ENCODE peak calls at places on chromosome 1, in nine cellular contexts. One of them, this sample, is unnamed.
A peak's percentile ranks its signal among the peaks of the same experiment; 100 is the strongest.

GRCh38 chr1:11886986-11887665 is 28.4 kb upstream of the NPPB start:
- DNase-seq in astrocyte of the spinal cord: no peak
- DNase-seq in suprapubic skin: no peak
- DNase-seq in PC-9: no peak
- DNase-seq in tibial nerve: no peak
- DNase-seq in fibroblast of lung: no peak
- DNase-seq in Caco-2: no peak
- DNase-seq in hepatocyte: no peak
- DNase-seq in left lung: no peak
- DNase-seq in this sample: no peak

GRCh38 chr1:61277129-61277801 is 194.9 kb downstream of the NFIA start:
- DNase-seq in fibroblast of lung: no peak
- DNase-seq in suprapubic skin: no peak
- DNase-seq in Caco-2: no peak
- DNase-seq in hepatocyte: no peak
- DNase-seq in PC-9: no peak
- DNase-seq in astrocyte of the spinal cord: no peak
- DNase-seq in left lung: no peak
- DNase-seq in tibial nerve: no peak
- DNase-seq in this sample: no peak

GRCh38 chr1:174713796-174714195 is 266.0 kb downstream of the GPR52 start:
- DNase-seq in Caco-2: no peak
- DNase-seq in suprapubic skin: no peak
- DNase-seq in PC-9: no peak
- DNase-seq in tibial nerve: no peak
- DNase-seq in fibroblast of lung: no peak
- DNase-seq in hepatocyte: no peak
- DNase-seq in astrocyte of the spinal cord: peak; percentile 25
- DNase-seq in left lung: no peak
- DNase-seq in this sample: no peak

GRCh38 chr1:21933397-21934248 is 3.5 kb downstream of the HSPG2 start:
- DNase-seq in hepatocyte: peak; percentile 68
- DNase-seq in left lung: peak; percentile 82
- DNase-seq in Caco-2: no peak
- DNase-seq in astrocyte of the spinal cord: no peak
- DNase-seq in suprapubic skin: no peak
- DNase-seq in PC-9: no peak
- DNase-seq in tibial nerve: no peak
- DNase-seq in fibroblast of lung: peak; percentile 56
- DNase-seq in this sample: no peak

GRCh38 chr1:199612976-199613774 is 414.3 kb upstream of the NR5A2 start:
- DNase-seq in tibial nerve: no peak
- DNase-seq in left lung: no peak
- DNase-seq in Caco-2: no peak
- DNase-seq in astrocyte of the spinal cord: peak; percentile 68
- DNase-seq in fibroblast of lung: peak; percentile 89
- DNase-seq in hepatocyte: no peak
- DNase-seq in suprapubic skin: no peak
- DNase-seq in PC-9: peak; percentile 93
- DNase-seq in this sample: peak; percentile 21

GRCh38 chr1:84797603-84798002 is 95.4 kb downstream of the LPAR3 start:
- DNase-seq in hepatocyte: no peak
- DNase-seq in PC-9: no peak
- DNase-seq in tibial nerve: no peak
- DNase-seq in astrocyte of the spinal cord: no peak
- DNase-seq in Caco-2: no peak
- DNase-seq in suprapubic skin: no peak
- DNase-seq in fibroblast of lung: no peak
- DNase-seq in left lung: no peak
- DNase-seq in this sample: no peak

GRCh38 chr1:55277377-55278130 is 62.4 kb upstream of the USP24 start:
- DNase-seq in tibial nerve: peak; percentile 90
- DNase-seq in astrocyte of the spinal cord: peak; percentile 77
- DNase-seq in fibroblast of lung: peak; percentile 65
- DNase-seq in left lung: peak; percentile 76
- DNase-seq in hepatocyte: peak; percentile 86
- DNase-seq in suprapubic skin: peak; percentile 91
- DNase-seq in PC-9: peak; percentile 60
- DNase-seq in Caco-2: peak; percentile 73
- DNase-seq in this sample: peak; percentile 48

GRCh38 chr1:36083635-36084501 is at the start of gene TEKT2:
- DNase-seq in Caco-2: no peak
- DNase-seq in suprapubic skin: peak; percentile 79
- DNase-seq in left lung: peak; percentile 41
- DNase-seq in PC-9: no peak
- DNase-seq in tibial nerve: no peak
- DNase-seq in hepatocyte: peak; percentile 80
- DNase-seq in astrocyte of the spinal cord: peak; percentile 19
- DNase-seq in fibroblast of lung: no peak
- DNase-seq in this sample: no peak

DNA sequence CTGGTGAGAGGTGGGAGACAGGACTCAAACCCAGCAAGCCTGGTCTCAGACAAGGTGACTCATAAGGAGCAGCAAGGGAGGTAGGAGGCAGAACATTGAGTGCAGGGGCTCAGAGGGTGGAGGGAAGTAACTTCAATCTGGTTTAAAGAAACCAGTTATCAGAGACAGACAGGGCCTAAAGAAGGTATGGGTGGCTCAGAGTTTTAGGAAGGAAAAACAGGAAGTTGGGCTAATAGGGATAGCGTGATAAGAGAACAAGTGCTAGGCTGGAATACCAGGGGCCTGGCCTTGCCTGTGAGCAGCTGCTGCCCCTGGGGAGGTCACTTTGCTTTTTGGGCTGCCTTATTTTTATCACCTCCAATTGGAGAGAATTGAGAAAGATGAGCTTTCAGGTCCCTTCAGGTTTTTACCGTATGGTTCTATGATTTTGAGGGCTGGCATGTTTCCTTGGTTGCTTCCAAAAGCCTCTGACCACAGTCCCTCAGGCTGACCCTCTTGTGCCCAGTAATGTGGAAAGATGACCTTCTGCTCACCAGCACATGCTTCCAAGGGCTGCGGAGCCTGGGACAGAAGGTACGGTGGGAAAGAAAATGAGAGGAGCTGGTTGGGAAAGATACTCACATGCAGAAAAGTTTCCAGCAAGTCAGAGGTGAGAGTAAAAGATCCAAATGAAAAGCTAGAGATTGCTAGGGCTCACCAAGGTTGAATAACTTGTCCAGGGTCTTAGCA is 77.0 kb downstream of the DDR2 start:
- DNase-seq in astrocyte of the spinal cord: no peak
- DNase-seq in Caco-2: no peak
- DNase-seq in left lung: no peak
- DNase-seq in hepatocyte: no peak
- DNase-seq in suprapubic skin: no peak
- DNase-seq in PC-9: no peak
- DNase-seq in tibial nerve: no peak
- DNase-seq in fibroblast of lung: no peak
- DNase-seq in this sample: no peak
- TF ChIP-seq CTCF in astrocyte of the spinal cord: no peak
- TF ChIP-seq CTCF in Caco-2: no peak
- TF ChIP-seq CTCF in left lung: no peak
- TF ChIP-seq CTCF in hepatocyte: no peak
- TF ChIP-seq CTCF in suprapubic skin: no peak
- TF ChIP-seq CTCF in PC-9: no peak
- TF ChIP-seq CTCF in tibial nerve: no peak
- TF ChIP-seq CTCF in fibroblast of lung: no peak
- TF ChIP-seq CTCF in this sample: no peak

GRCh38 chr1:164660415-164661174 is 101.6 kb downstream of the PBX1 start:
- DNase-seq in tibial nerve: no peak
- DNase-seq in PC-9: no peak
- DNase-seq in left lung: no peak
- DNase-seq in Caco-2: no peak
- DNase-seq in fibroblast of lung: peak; percentile 90
- DNase-seq in suprapubic skin: no peak
- DNase-seq in hepatocyte: no peak
- DNase-seq in astrocyte of the spinal cord: peak; percentile 63
- DNase-seq in this sample: peak; percentile 62

GRCh38 chr1:164662955-164663354 is 104.0 kb downstream of the PBX1 start:
- DNase-seq in suprapubic skin: no peak
- DNase-seq in tibial nerve: no peak
- DNase-seq in fibroblast of lung: no peak
- DNase-seq in PC-9: no peak
- DNase-seq in hepatocyte: no peak
- DNase-seq in astrocyte of the spinal cord: no peak
- DNase-seq in left lung: no peak
- DNase-seq in Caco-2: no peak
- DNase-seq in this sample: no peak

GRCh38 chr1:164659621-164660414 is 100.8 kb downstream of the PBX1 start:
- DNase-seq in fibroblast of lung: no peak
- DNase-seq in left lung: no peak
- DNase-seq in hepatocyte: peak; percentile 56
- DNase-seq in Caco-2: peak; percentile 88
- DNase-seq in suprapubic skin: no peak
- DNase-seq in PC-9: peak; percentile 98
- DNase-seq in astrocyte of the spinal cord: no peak
- DNase-seq in tibial nerve: no peak
- DNase-seq in this sample: no peak

GRCh38 chr1:164664127-164664526 is 105.1 kb downstream of the PBX1 start:
- DNase-seq in astrocyte of the spinal cord: no peak
- DNase-seq in PC-9: no peak
- DNase-seq in left lung: no peak
- DNase-seq in Caco-2: no peak
- DNase-seq in fibroblast of lung: no peak
- DNase-seq in hepatocyte: no peak
- DNase-seq in tibial nerve: no peak
- DNase-seq in suprapubic skin: no peak
- DNase-seq in this sample: no peak

DNA sequence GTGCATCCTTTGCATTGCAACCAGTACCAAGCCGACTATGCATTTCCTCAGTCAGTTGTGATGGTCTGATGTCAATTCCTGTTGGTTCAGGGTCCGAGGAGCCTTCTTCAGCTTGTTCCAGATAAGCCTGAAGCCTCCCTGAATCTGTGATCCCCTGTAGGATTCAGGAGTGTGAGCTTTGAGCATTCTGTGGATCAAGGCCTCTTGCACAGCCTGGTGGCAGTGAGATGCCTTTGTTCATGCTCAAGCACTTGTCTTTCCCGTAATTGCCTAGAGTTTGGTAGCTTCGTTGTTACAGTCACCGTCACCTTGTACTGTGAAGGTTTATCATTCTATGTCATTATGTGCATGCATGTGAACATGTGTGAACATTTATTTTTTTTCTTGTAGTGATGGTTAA is 103.5 kb downstream of the PBX1 start:
- DNase-seq in left lung: no peak
- DNase-seq in PC-9: no peak
- DNase-seq in hepatocyte: no peak
- DNase-seq in tibial nerve: no peak
- DNase-seq in fibroblast of lung: no peak
- DNase-seq in astrocyte of the spinal cord: no peak
- DNase-seq in Caco-2: no peak
- DNase-seq in suprapubic skin: no peak
- DNase-seq in this sample: no peak
- TF ChIP-seq CTCF in left lung: no peak
- TF ChIP-seq CTCF in PC-9: no peak
- TF ChIP-seq CTCF in hepatocyte: no peak
- TF ChIP-seq CTCF in tibial nerve: no peak
- TF ChIP-seq CTCF in fibroblast of lung: no peak
- TF ChIP-seq CTCF in astrocyte of the spinal cord: no peak
- TF ChIP-seq CTCF in Caco-2: no peak
- TF ChIP-seq CTCF in suprapubic skin: no peak
- TF ChIP-seq CTCF in this sample: no peak

DNA sequence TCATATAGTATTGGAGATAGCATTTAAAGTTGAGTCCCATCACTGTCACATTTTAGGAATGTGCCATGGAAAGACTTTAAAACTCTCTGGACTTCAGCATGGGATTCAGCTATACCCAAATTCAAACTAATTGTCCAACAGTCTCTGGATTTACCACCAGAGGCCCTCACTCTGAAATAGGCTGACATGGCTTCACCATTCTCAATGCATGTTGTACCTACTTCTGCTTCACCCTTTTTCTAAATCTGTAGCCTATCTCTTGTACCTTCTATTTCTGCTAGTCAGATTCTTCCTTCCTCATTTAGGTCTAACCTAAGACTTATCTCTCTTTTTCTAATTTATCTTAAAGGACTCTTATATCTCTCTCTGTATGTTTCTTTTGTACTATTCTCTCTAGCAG is 512.7 kb upstream of the ZRANB2 start:
- DNase-seq in PC-9: no peak
- DNase-seq in fibroblast of lung: no peak
- DNase-seq in left lung: no peak
- DNase-seq in hepatocyte: no peak
- DNase-seq in Caco-2: no peak
- DNase-seq in suprapubic skin: no peak
- DNase-seq in tibial nerve: no peak
- DNase-seq in astrocyte of the spinal cord: peak; percentile 18
- DNase-seq in this sample: peak; percentile 4
- TF ChIP-seq CTCF in PC-9: no peak
- TF ChIP-seq CTCF in fibroblast of lung: no peak
- TF ChIP-seq CTCF in left lung: no peak
- TF ChIP-seq CTCF in hepatocyte: no peak
- TF ChIP-seq CTCF in Caco-2: no peak
- TF ChIP-seq CTCF in suprapubic skin: no peak
- TF ChIP-seq CTCF in tibial nerve: no peak
- TF ChIP-seq CTCF in astrocyte of the spinal cord: peak; percentile 18
- TF ChIP-seq CTCF in this sample: peak; percentile 61

GRCh38 chr1:19038096-19038495 is 81.6 kb upstream of the IFFO2 start:
- DNase-seq in Caco-2: peak; percentile 52
- DNase-seq in astrocyte of the spinal cord: no peak
- DNase-seq in left lung: no peak
- DNase-seq in hepatocyte: no peak
- DNase-seq in fibroblast of lung: no peak
- DNase-seq in tibial nerve: no peak
- DNase-seq in PC-9: no peak
- DNase-seq in suprapubic skin: peak; percentile 44
- DNase-seq in this sample: no peak

GRCh38 chr1:19036701-19037605 is 80.5 kb upstream of the IFFO2 start:
- DNase-seq in hepatocyte: no peak
- DNase-seq in PC-9: no peak
- DNase-seq in left lung: no peak
- DNase-seq in astrocyte of the spinal cord: no peak
- DNase-seq in fibroblast of lung: no peak
- DNase-seq in tibial nerve: no peak
- DNase-seq in suprapubic skin: peak; percentile 56
- DNase-seq in Caco-2: peak; percentile 7
- DNase-seq in this sample: no peak

GRCh38 chr1:19036049-19036546 is 79.6 kb upstream of the IFFO2 start:
- DNase-seq in fibroblast of lung: peak; percentile 34
- DNase-seq in hepatocyte: no peak
- DNase-seq in tibial nerve: no peak
- DNase-seq in left lung: no peak
- DNase-seq in suprapubic skin: peak; percentile 67
- DNase-seq in PC-9: no peak
- DNase-seq in Caco-2: peak; percentile 15
- DNase-seq in astrocyte of the spinal cord: peak; percentile 26
- DNase-seq in this sample: no peak

GRCh38 chr1:19038732-19039131 is 82.3 kb upstream of the IFFO2 start:
- DNase-seq in Caco-2: peak; percentile 8
- DNase-seq in astrocyte of the spinal cord: no peak
- DNase-seq in fibroblast of lung: no peak
- DNase-seq in suprapubic skin: peak; percentile 21
- DNase-seq in tibial nerve: no peak
- DNase-seq in hepatocyte: no peak
- DNase-seq in left lung: no peak
- DNase-seq in PC-9: no peak
- DNase-seq in this sample: no peak

DNA sequence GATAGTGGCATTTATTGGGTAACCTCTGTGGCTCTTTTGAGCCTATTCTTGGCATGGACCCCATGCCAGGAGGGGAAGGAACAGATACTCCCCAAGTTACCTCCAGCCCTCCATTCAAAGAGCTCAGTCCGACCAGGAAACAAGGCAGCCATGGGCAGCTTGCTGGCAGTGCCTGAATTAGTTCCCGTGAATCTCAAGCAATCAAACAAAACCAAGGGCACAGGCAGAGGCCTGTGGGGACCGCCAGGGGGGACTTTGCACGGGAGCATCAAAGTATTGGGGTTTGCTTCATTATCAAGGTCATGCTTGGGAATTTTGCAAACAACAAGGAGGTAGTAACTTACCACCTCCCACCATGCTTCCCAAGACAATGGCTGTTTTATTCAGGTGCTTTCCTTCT is 81.2 kb upstream of the IFFO2 start:
- DNase-seq in fibroblast of lung: no peak
- DNase-seq in left lung: no peak
- DNase-seq in astrocyte of the spinal cord: no peak
- DNase-seq in hepatocyte: no peak
- DNase-seq in tibial nerve: no peak
- DNase-seq in Caco-2: peak; percentile 7
- DNase-seq in PC-9: no peak
- DNase-seq in suprapubic skin: peak; percentile 55
- DNase-seq in this sample: no peak
- TF ChIP-seq CTCF in fibroblast of lung: no peak
- TF ChIP-seq CTCF in left lung: no peak
- TF ChIP-seq CTCF in astrocyte of the spinal cord: no peak
- TF ChIP-seq CTCF in hepatocyte: no peak
- TF ChIP-seq CTCF in tibial nerve: no peak
- TF ChIP-seq CTCF in Caco-2: no peak
- TF ChIP-seq CTCF in PC-9: no peak
- TF ChIP-seq CTCF in suprapubic skin: no peak
- TF ChIP-seq CTCF in this sample: no peak